ENCODE peak calls at places on chromosomes 6 and 20, in ten cellular contexts. One of them, this sample, is unnamed. For H3K4me1, the result is how much of the 10 kb centered on the place peaks cover.

GRCh38 chr6:38114976-38115632 is 295.6 kb downstream of the ZFAND3 start:
- DNase-seq in breast epithelium: no peak
- DNase-seq in upper lobe of right lung: no peak
- DNase-seq in aorta: no peak
- DNase-seq in MM.1S: no peak
- DNase-seq in PC-9: no peak
- DNase-seq in neuronal stem cell: no peak
- DNase-seq in endothelial cell of umbilical vein: no peak
- DNase-seq in endodermal cell: no peak
- DNase-seq in foreskin keratinocyte: peak
- DNase-seq in this sample: no peak

GRCh38 chr20:49460916-49461315 is 21.6 kb downstream of the KCNB1 start:
- DNase-seq in breast epithelium: peak
- DNase-seq in upper lobe of right lung: no peak
- DNase-seq in aorta: no peak
- DNase-seq in MM.1S: no peak
- DNase-seq in PC-9: peak
- DNase-seq in neuronal stem cell: no peak
- DNase-seq in endothelial cell of umbilical vein: no peak
- DNase-seq in endodermal cell: peak
- DNase-seq in foreskin keratinocyte: peak
- DNase-seq in this sample: no peak

GRCh38 chr6:15096894-15097837 is 148.7 kb upstream of the JARID2 start:
- DNase-seq in breast epithelium: no peak
- DNase-seq in upper lobe of right lung: no peak
- DNase-seq in aorta: no peak
- DNase-seq in MM.1S: no peak
- DNase-seq in PC-9: no peak
- DNase-seq in neuronal stem cell: no peak
- DNase-seq in endothelial cell of umbilical vein: no peak
- DNase-seq in endodermal cell: no peak
- DNase-seq in foreskin keratinocyte: peak
- DNase-seq in this sample: no peak

GRCh38 chr20:24501764-24502163 is 32.3 kb downstream of the SYNDIG1 start:
- DNase-seq in breast epithelium: no peak
- DNase-seq in upper lobe of right lung: no peak
- DNase-seq in aorta: no peak
- DNase-seq in MM.1S: no peak
- DNase-seq in PC-9: no peak
- DNase-seq in neuronal stem cell: no peak
- DNase-seq in endothelial cell of umbilical vein: no peak
- DNase-seq in endodermal cell: no peak
- DNase-seq in foreskin keratinocyte: no peak
- DNase-seq in this sample: no peak

GRCh38 chr6:130981409-130981808 is 81.6 kb downstream of the EPB41L2 start:
- DNase-seq in breast epithelium: no peak
- DNase-seq in upper lobe of right lung: no peak
- DNase-seq in aorta: no peak
- DNase-seq in MM.1S: no peak
- DNase-seq in PC-9: no peak
- DNase-seq in neuronal stem cell: no peak
- DNase-seq in endothelial cell of umbilical vein: no peak
- DNase-seq in endodermal cell: no peak
- DNase-seq in foreskin keratinocyte: no peak
- DNase-seq in this sample: no peak

GRCh38 chr6:19866900-19867627 is 29.9 kb downstream of the ID4 start:
- DNase-seq in breast epithelium: no peak
- DNase-seq in upper lobe of right lung: no peak
- DNase-seq in aorta: no peak
- DNase-seq in MM.1S: peak
- DNase-seq in PC-9: peak
- DNase-seq in neuronal stem cell: no peak
- DNase-seq in endothelial cell of umbilical vein: no peak
- DNase-seq in endodermal cell: no peak
- DNase-seq in foreskin keratinocyte: peak
- DNase-seq in this sample: no peak

GRCh38 chr6:162262466-162263196 is 464.9 kb downstream of the PRKN start:
- DNase-seq in breast epithelium: no peak
- DNase-seq in upper lobe of right lung: no peak
- DNase-seq in aorta: no peak
- DNase-seq in MM.1S: no peak
- DNase-seq in PC-9: no peak
- DNase-seq in neuronal stem cell: no peak
- DNase-seq in endothelial cell of umbilical vein: no peak
- DNase-seq in endodermal cell: no peak
- DNase-seq in foreskin keratinocyte: no peak
- DNase-seq in this sample: no peak

GRCh38 chr20:63736893-63737689 is 627 bp downstream of the LIME1 start:
- DNase-seq in breast epithelium: no peak
- DNase-seq in upper lobe of right lung: peak
- DNase-seq in aorta: peak
- DNase-seq in MM.1S: peak
- DNase-seq in PC-9: no peak
- DNase-seq in neuronal stem cell: no peak
- DNase-seq in endothelial cell of umbilical vein: no peak
- DNase-seq in endodermal cell: peak
- DNase-seq in foreskin keratinocyte: peak
- DNase-seq in this sample: no peak

GRCh38 chr20:25040438-25040831 is 17.5 kb downstream of the ACSS1 start:
- DNase-seq in breast epithelium: peak
- DNase-seq in upper lobe of right lung: peak
- DNase-seq in aorta: peak
- DNase-seq in MM.1S: no peak
- DNase-seq in PC-9: peak
- DNase-seq in neuronal stem cell: no peak
- DNase-seq in endothelial cell of umbilical vein: no peak
- DNase-seq in endodermal cell: no peak
- DNase-seq in foreskin keratinocyte: peak
- DNase-seq in this sample: no peak

GRCh38 chr20:11389188-11389587 is 528.5 kb upstream of the BTBD3 start:
- DNase-seq in breast epithelium: no peak
- DNase-seq in upper lobe of right lung: no peak
- DNase-seq in aorta: no peak
- DNase-seq in MM.1S: no peak
- DNase-seq in PC-9: no peak
- DNase-seq in neuronal stem cell: no peak
- DNase-seq in endothelial cell of umbilical vein: no peak
- DNase-seq in endodermal cell: no peak
- DNase-seq in foreskin keratinocyte: peak
- DNase-seq in this sample: no peak

GRCh38 chr20:50058646-50059398 is 54.1 kb downstream of the UBE2V1 start:
- DNase-seq in breast epithelium: no peak
- DNase-seq in upper lobe of right lung: no peak
- DNase-seq in aorta: no peak
- DNase-seq in MM.1S: no peak
- DNase-seq in PC-9: no peak
- DNase-seq in neuronal stem cell: no peak
- DNase-seq in endothelial cell of umbilical vein: no peak
- DNase-seq in endodermal cell: peak
- DNase-seq in foreskin keratinocyte: no peak
- DNase-seq in this sample: no peak

GRCh38 chr20:35315199-35316020 is 23.2 kb upstream of the FAM83C start:
- DNase-seq in breast epithelium: no peak
- DNase-seq in upper lobe of right lung: no peak
- DNase-seq in aorta: no peak
- DNase-seq in MM.1S: no peak
- DNase-seq in PC-9: no peak
- DNase-seq in neuronal stem cell: no peak
- DNase-seq in endothelial cell of umbilical vein: no peak
- DNase-seq in endodermal cell: no peak
- DNase-seq in foreskin keratinocyte: no peak
- DNase-seq in this sample: no peak
- H3K27ac ChIP-seq in breast epithelium: no peak
- H3K27ac ChIP-seq in upper lobe of right lung: no peak
- H3K27ac ChIP-seq in aorta: no peak
- H3K27ac ChIP-seq in MM.1S: no peak
- H3K27ac ChIP-seq in PC-9: no peak
- H3K27ac ChIP-seq in neuronal stem cell: no peak
- H3K27ac ChIP-seq in endothelial cell of umbilical vein: no peak
- H3K27ac ChIP-seq in endodermal cell: no peak
- H3K27ac ChIP-seq in foreskin keratinocyte: no peak
- H3K27ac ChIP-seq in this sample: peak

GRCh38 chr20:36850759-36851158 is 25.2 kb upstream of the TLDC2 start:
- DNase-seq in breast epithelium: no peak
- DNase-seq in upper lobe of right lung: no peak
- DNase-seq in aorta: no peak
- DNase-seq in MM.1S: no peak
- DNase-seq in PC-9: no peak
- DNase-seq in neuronal stem cell: no peak
- DNase-seq in endothelial cell of umbilical vein: no peak
- DNase-seq in endodermal cell: no peak
- DNase-seq in foreskin keratinocyte: no peak
- DNase-seq in this sample: no peak

GRCh38 chr20:36848677-36849076 is 27.3 kb upstream of the TLDC2 start:
- DNase-seq in breast epithelium: no peak
- DNase-seq in upper lobe of right lung: no peak
- DNase-seq in aorta: no peak
- DNase-seq in MM.1S: no peak
- DNase-seq in PC-9: no peak
- DNase-seq in neuronal stem cell: no peak
- DNase-seq in endothelial cell of umbilical vein: no peak
- DNase-seq in endodermal cell: no peak
- DNase-seq in foreskin keratinocyte: no peak
- DNase-seq in this sample: no peak

GRCh38 chr20:36847710-36848040 is 28.3 kb upstream of the TLDC2 start:
- DNase-seq in breast epithelium: no peak
- DNase-seq in upper lobe of right lung: no peak
- DNase-seq in aorta: no peak
- DNase-seq in MM.1S: no peak
- DNase-seq in PC-9: no peak
- DNase-seq in neuronal stem cell: no peak
- DNase-seq in endothelial cell of umbilical vein: no peak
- DNase-seq in endodermal cell: no peak
- DNase-seq in foreskin keratinocyte: no peak
- DNase-seq in this sample: no peak

GRCh38 chr20:36848078-36848660 is 27.8 kb upstream of the TLDC2 start:
- DNase-seq in breast epithelium: no peak
- DNase-seq in upper lobe of right lung: no peak
- DNase-seq in aorta: peak
- DNase-seq in MM.1S: no peak
- DNase-seq in PC-9: no peak
- DNase-seq in neuronal stem cell: no peak
- DNase-seq in endothelial cell of umbilical vein: peak
- DNase-seq in endodermal cell: peak
- DNase-seq in foreskin keratinocyte: peak
- DNase-seq in this sample: peak

GRCh38 chr20:36849333-36850065 is 26.4 kb upstream of the TLDC2 start:
- DNase-seq in breast epithelium: no peak
- DNase-seq in upper lobe of right lung: no peak
- DNase-seq in aorta: no peak
- DNase-seq in MM.1S: no peak
- DNase-seq in PC-9: no peak
- DNase-seq in neuronal stem cell: no peak
- DNase-seq in endothelial cell of umbilical vein: no peak
- DNase-seq in endodermal cell: no peak
- DNase-seq in foreskin keratinocyte: no peak
- DNase-seq in this sample: no peak
- H3K4me1 ChIP-seq in breast epithelium: under half
- H3K4me1 ChIP-seq in upper lobe of right lung: half or more
- H3K4me1 ChIP-seq in aorta: under half
- H3K4me1 ChIP-seq in MM.1S: under half
- H3K4me1 ChIP-seq in PC-9: under half
- H3K4me1 ChIP-seq in neuronal stem cell: under half
- H3K4me1 ChIP-seq in endothelial cell of umbilical vein: under half
- H3K4me1 ChIP-seq in endodermal cell: under half
- H3K4me1 ChIP-seq in foreskin keratinocyte: under half
- H3K4me1 ChIP-seq in this sample: under half

DNA sequence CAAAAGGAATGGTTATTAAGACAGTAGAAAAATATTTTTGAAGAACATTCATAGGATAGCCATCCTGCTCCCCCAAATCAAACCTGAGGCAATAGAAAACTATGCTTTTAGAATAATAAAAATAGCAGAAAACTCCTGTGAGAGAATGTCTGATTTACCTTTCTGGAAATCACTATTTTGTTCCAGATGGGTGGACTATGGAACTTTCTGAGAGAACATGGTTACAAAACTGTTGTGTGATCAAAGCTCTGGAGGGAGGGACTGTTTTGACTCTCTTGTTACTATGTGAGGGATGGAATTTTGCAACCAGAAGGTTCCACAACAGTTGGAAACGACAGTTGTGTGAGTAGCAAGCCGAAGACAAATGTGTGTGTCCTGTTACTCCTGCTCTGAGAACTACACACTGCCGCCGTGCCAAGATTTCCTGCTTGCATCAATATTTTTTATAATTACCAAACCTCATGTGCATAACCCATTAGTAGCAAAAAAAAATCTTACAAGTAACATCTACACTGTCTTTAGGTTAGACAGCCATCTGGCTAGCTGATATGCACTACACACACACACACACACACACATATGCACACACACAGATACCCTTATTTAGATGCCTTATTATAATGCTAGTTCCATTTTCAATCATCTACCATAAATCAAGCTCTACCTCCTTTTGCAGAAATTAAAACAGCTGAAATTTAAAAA is 11.0 kb upstream of the HIVEP1 start:
- DNase-seq in breast epithelium: no peak
- DNase-seq in upper lobe of right lung: no peak
- DNase-seq in aorta: no peak
- DNase-seq in MM.1S: no peak
- DNase-seq in PC-9: no peak
- DNase-seq in neuronal stem cell: no peak
- DNase-seq in endothelial cell of umbilical vein: no peak
- DNase-seq in endodermal cell: no peak
- DNase-seq in foreskin keratinocyte: no peak
- DNase-seq in this sample: peak
- H3K27ac ChIP-seq in breast epithelium: no peak
- H3K27ac ChIP-seq in upper lobe of right lung: no peak
- H3K27ac ChIP-seq in aorta: no peak
- H3K27ac ChIP-seq in MM.1S: no peak
- H3K27ac ChIP-seq in PC-9: no peak
- H3K27ac ChIP-seq in neuronal stem cell: no peak
- H3K27ac ChIP-seq in endothelial cell of umbilical vein: no peak
- H3K27ac ChIP-seq in endodermal cell: no peak
- H3K27ac ChIP-seq in foreskin keratinocyte: no peak
- H3K27ac ChIP-seq in this sample: no peak

GRCh38 chr20:43477634-43478033 is 19.9 kb downstream of the SRSF6 start:
- DNase-seq in breast epithelium: no peak
- DNase-seq in upper lobe of right lung: no peak
- DNase-seq in aorta: no peak
- DNase-seq in MM.1S: no peak
- DNase-seq in PC-9: no peak
- DNase-seq in neuronal stem cell: no peak
- DNase-seq in endothelial cell of umbilical vein: no peak
- DNase-seq in endodermal cell: no peak
- DNase-seq in foreskin keratinocyte: no peak
- DNase-seq in this sample: no peak

GRCh38 chr20:43473058-43473704 is 15.5 kb downstream of the SRSF6 start:
- DNase-seq in breast epithelium: no peak
- DNase-seq in upper lobe of right lung: no peak
- DNase-seq in aorta: no peak
- DNase-seq in MM.1S: no peak
- DNase-seq in PC-9: no peak
- DNase-seq in neuronal stem cell: no peak
- DNase-seq in endothelial cell of umbilical vein: no peak
- DNase-seq in endodermal cell: peak
- DNase-seq in foreskin keratinocyte: no peak
- DNase-seq in this sample: no peak

DNA sequence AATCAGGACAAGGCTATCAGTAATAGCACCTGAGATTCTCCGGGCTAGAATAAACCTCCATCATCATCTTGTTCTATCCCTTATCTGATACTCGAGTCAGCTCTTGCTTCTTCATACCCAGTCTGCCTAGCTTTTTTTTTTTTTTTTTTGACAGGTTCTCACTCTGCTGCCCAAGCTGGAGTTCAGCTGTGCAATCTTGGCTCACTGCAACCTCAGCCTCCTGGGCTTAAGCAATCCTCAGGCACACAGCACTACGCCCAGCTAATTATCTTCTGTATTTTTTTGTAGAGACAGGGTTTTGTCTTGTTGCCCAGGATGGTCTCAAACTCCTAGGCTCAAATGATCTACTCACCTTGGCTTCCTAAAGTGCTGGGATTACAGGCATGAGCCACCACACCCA is 19.5 kb downstream of the SRSF6 start:
- DNase-seq in breast epithelium: no peak
- DNase-seq in upper lobe of right lung: no peak
- DNase-seq in aorta: no peak
- DNase-seq in MM.1S: no peak
- DNase-seq in PC-9: no peak
- DNase-seq in neuronal stem cell: no peak
- DNase-seq in endothelial cell of umbilical vein: no peak
- DNase-seq in endodermal cell: peak
- DNase-seq in foreskin keratinocyte: no peak
- DNase-seq in this sample: no peak
- H3K4me1 ChIP-seq in breast epithelium: under half
- H3K4me1 ChIP-seq in upper lobe of right lung: under half
- H3K4me1 ChIP-seq in aorta: under half
- H3K4me1 ChIP-seq in MM.1S: under half
- H3K4me1 ChIP-seq in PC-9: under half
- H3K4me1 ChIP-seq in neuronal stem cell: under half
- H3K4me1 ChIP-seq in endothelial cell of umbilical vein: under half
- H3K4me1 ChIP-seq in endodermal cell: under half
- H3K4me1 ChIP-seq in foreskin keratinocyte: under half
- H3K4me1 ChIP-seq in this sample: under half

This sample was measured in psoas muscle.